ENCODE peak calls at places on chromosome 14, in four cellular contexts. J, I, A and X are unnamed samples.

GRCh38 chr14:69500736-69501135 is 16.2 kb downstream of the PLEKHD1 start:
- DNase-seq in J (peak; percentile 48), I (no peak), A (no peak), X (no peak)

GRCh38 chr14:73477618-73478266 is 13.0 kb upstream of the RIOX1 start:
- DNase-seq in A (no peak), J (no peak), I (no peak), X (no peak)

GRCh38 chr14:104925214-104925899 is 678 bp downstream of the PLD4 start:
- DNase-seq in A (no peak), J (no peak), I (no peak), X (no peak)

GRCh38 chr14:53567236-53567785 is 389.3 kb downstream of the BMP4 start:
- DNase-seq in I (no peak), A (no peak), J (no peak), X (no peak)

GRCh38 chr14:68703093-68703492 is 89.8 kb downstream of the ZFP36L1 start:
- DNase-seq in A (peak; percentile 70), I (no peak), J (no peak), X (no peak)

GRCh38 chr14:77306406-77307098 is 14.1 kb downstream of the POMT2 start:
- DNase-seq in J (no peak), I (peak; percentile 95), A (peak; percentile 29), X (no peak)

GRCh38 chr14:43155258-43155657 is 1351.8 kb downstream of the FSCB start:
- DNase-seq in J (no peak), A (no peak), I (no peak), X (no peak)

GRCh38 chr14:100677925-100678765 is 48.5 kb upstream of the DLK1 start:
- DNase-seq in I (peak; percentile 50), A (no peak), J (peak; percentile 78), X (no peak)

GRCh38 chr14:70754989-70755388 is 54.3 kb downstream of the MAP3K9 start:
- DNase-seq in I (no peak), A (peak; percentile 11), J (no peak), X (no peak)

GRCh38 chr14:81132492-81132891 is 88.3 kb downstream of the GTF2A1 start:
- DNase-seq in A (no peak), I (no peak), J (peak; percentile 98), X (no peak)

GRCh38 chr14:30221546-30221945 is 293.9 kb upstream of the PRKD1 start:
- DNase-seq in J (no peak), I (no peak), A (no peak), X (no peak)

GRCh38 chr14:95024380-95024779 is 132.9 kb downstream of the DICER1 start:
- DNase-seq in J (no peak), A (no peak), I (no peak), X (no peak)

GRCh38 chr14:55354500-55354899 is 57.1 kb downstream of the ATG14 start:
- DNase-seq in I (peak; percentile 52), A (peak; percentile 34), J (peak; percentile 72), X (peak; percentile 20)

GRCh38 chr14:106530423-106531107 is 1004.2 kb downstream of the TMEM121 start:
- DNase-seq in J (no peak), I (no peak), A (no peak), X (no peak)

GRCh38 chr14:95935228-95935822 is 58.7 kb downstream of the TUNAR start:
- DNase-seq in J (no peak), A (peak; percentile 12), I (no peak), X (no peak)

GRCh38 chr14:89927466-89927865 is 27.1 kb downstream of the EFCAB11 start:
- DNase-seq in A (no peak), I (no peak), J (no peak), X (no peak)

GRCh38 chr14:51603495-51603894 is 48.2 kb upstream of the FRMD6 start:
- DNase-seq in J (no peak), A (no peak), I (no peak), X (no peak)

GRCh38 chr14:96077983-96078686 is 39.0 kb downstream of the C14orf132 start:
- DNase-seq in A (no peak), I (no peak), J (no peak), X (no peak)

GRCh38 chr14:104970231-104971068 is 7.7 kb downstream of the AHNAK2 start:
- DNase-seq in J (no peak), A (peak; percentile 96), I (no peak), X (no peak)

GRCh38 chr14:73784065-73784987 is 67.3 kb upstream of the PTGR2 start:
- DNase-seq in J (no peak), A (peak; percentile 69), I (no peak), X (no peak)

GRCh38 chr14:57486767-57487379 is 6.8 kb downstream of the CCDC198 start:
- DNase-seq in J (peak; percentile 64), A (peak; percentile 43), I (peak; percentile 36), X (peak; percentile 11)

GRCh38 chr14:104886690-104887622 is 21.9 kb downstream of the CEP170B start:
- DNase-seq in A (no peak), J (no peak), I (no peak), X (no peak)